ENCODE peak calls at places on chromosomes 16 and 17, in six cellular contexts. One of them, this sample, is unnamed.

GRCh38 chr16:24685539-24686432 is 43.7 kb upstream of the TNRC6A start:
- DNase-seq in kidney epithelial cell: peak
- DNase-seq in anterior cingulate cortex: peak
- DNase-seq in heart right ventricle: peak
- DNase-seq in AML-193: no peak
- DNase-seq in AG04450: no peak
- DNase-seq in this sample: peak

GRCh38 chr16:4612977-4613635 is 1.6 kb downstream of the UBALD1 start:
- DNase-seq in kidney epithelial cell: no peak
- DNase-seq in anterior cingulate cortex: no peak
- DNase-seq in heart right ventricle: no peak
- DNase-seq in AML-193: no peak
- DNase-seq in AG04450: no peak
- DNase-seq in this sample: no peak

GRCh38 chr17:81025065-81025751 is 9.7 kb upstream of the BAIAP2 start:
- DNase-seq in kidney epithelial cell: no peak
- DNase-seq in anterior cingulate cortex: peak
- DNase-seq in heart right ventricle: no peak
- DNase-seq in AML-193: no peak
- DNase-seq in AG04450: no peak
- DNase-seq in this sample: no peak

GRCh38 chr16:68079616-68080344 is 5.4 kb upstream of the NFATC3 start:
- DNase-seq in kidney epithelial cell: no peak
- DNase-seq in anterior cingulate cortex: peak
- DNase-seq in heart right ventricle: peak
- DNase-seq in AML-193: peak
- DNase-seq in AG04450: no peak
- DNase-seq in this sample: no peak

GRCh38 chr16:31157136-31157535 is 7.3 kb upstream of the PRSS36 start:
- DNase-seq in kidney epithelial cell: no peak
- DNase-seq in anterior cingulate cortex: no peak
- DNase-seq in heart right ventricle: peak
- DNase-seq in AML-193: peak
- DNase-seq in AG04450: no peak
- DNase-seq in this sample: no peak

GRCh38 chr16:88686439-88687253 is at the start of gene SNAI3:
- DNase-seq in kidney epithelial cell: no peak
- DNase-seq in anterior cingulate cortex: peak
- DNase-seq in heart right ventricle: peak
- DNase-seq in AML-193: peak
- DNase-seq in AG04450: no peak
- DNase-seq in this sample: peak

GRCh38 chr17:49700956-49701355 is 6.8 kb downstream of the SLC35B1 start:
- DNase-seq in kidney epithelial cell: no peak
- DNase-seq in anterior cingulate cortex: no peak
- DNase-seq in heart right ventricle: no peak
- DNase-seq in AML-193: no peak
- DNase-seq in AG04450: no peak
- DNase-seq in this sample: no peak

GRCh38 chr16:1181715-1182671 is 29.1 kb downstream of the CACNA1H start:
- DNase-seq in kidney epithelial cell: peak
- DNase-seq in anterior cingulate cortex: no peak
- DNase-seq in heart right ventricle: peak
- DNase-seq in AML-193: no peak
- DNase-seq in AG04450: peak
- DNase-seq in this sample: no peak

GRCh38 chr17:38333635-38334295 is 10.0 kb downstream of the GPR179 start:
- DNase-seq in kidney epithelial cell: no peak
- DNase-seq in anterior cingulate cortex: no peak
- DNase-seq in heart right ventricle: no peak
- DNase-seq in AML-193: peak
- DNase-seq in AG04450: no peak
- DNase-seq in this sample: no peak

GRCh38 chr16:84137769-84138357 is 7.1 kb downstream of the HSDL1 start:
- DNase-seq in kidney epithelial cell: no peak
- DNase-seq in anterior cingulate cortex: no peak
- DNase-seq in heart right ventricle: no peak
- DNase-seq in AML-193: no peak
- DNase-seq in AG04450: no peak
- DNase-seq in this sample: no peak